ENCODE peak calls at places on chromosomes 1 and 21, in seven cellular contexts. U is skeletal muscle cell, S is Karpas-422, A is uterus, G is neural progenitor cell, B is NCI-H510A, V is NCI-H1694 treated with DMSO at 0.1 percent for 48 hours. J is an unnamed sample.

GRCh38 chr1:187417524-187417923 is 588.8 kb downstream of the PLA2G4A start:
- DNase-seq in U (no peak), V (no peak), S (no peak), B (no peak), G (no peak), A (no peak), J (no peak)

GRCh38 chr1:39902121-39902807 is 547 bp upstream of the MYCL start:
- DNase-seq in V (peak), B (peak), A (peak), G (no peak), S (peak), U (no peak), J (peak)

GRCh38 chr1:88650676-88651418 is 33.2 kb upstream of the PKN2 start:
- DNase-seq in A (no peak), B (no peak), V (no peak), U (peak), G (peak), S (no peak), J (no peak)

GRCh38 chr1:56200446-56200845 is 378.9 kb downstream of the PLPP3 start:
- DNase-seq in U (no peak), S (no peak), A (no peak), V (peak), G (no peak), B (peak), J (no peak)

GRCh38 chr1:53848025-53848424 is 9.9 kb upstream of the NDC1 start:
- DNase-seq in S (no peak), B (no peak), V (no peak), A (no peak), U (no peak), G (no peak), J (no peak)

GRCh38 chr1:203421246-203421645 is 54.4 kb upstream of the PRELP start:
- DNase-seq in U (no peak), A (no peak), V (no peak), G (no peak), B (no peak), S (no peak), J (no peak)

GRCh38 chr1:113057006-113057405 is 16.0 kb upstream of the LRIG2 start:
- DNase-seq in A (no peak), S (no peak), V (no peak), U (no peak), G (peak), B (no peak), J (no peak)

GRCh38 chr1:192869308-192869940 is 60.6 kb downstream of the RGS2 start:
- DNase-seq in U (no peak), V (no peak), G (no peak), A (no peak), S (no peak), B (no peak), J (no peak)

GRCh38 chr1:58893257-58893869 is 109.5 kb upstream of the JUN start:
- DNase-seq in B (peak), G (no peak), V (peak), A (peak), S (no peak), U (no peak), J (no peak)

GRCh38 chr1:84253891-84254290 is 47.6 kb upstream of the SAMD13 start:
- DNase-seq in A (no peak), G (no peak), B (no peak), S (no peak), U (peak), V (no peak), J (no peak)

GRCh38 chr1:40153073-40153770 is 8.0 kb upstream of the RLF start:
- DNase-seq in B (peak), U (peak), S (peak), V (peak), G (peak), A (no peak), J (no peak)

GRCh38 chr1:234864116-234864515 is 254.1 kb upstream of the IRF2BP2 start:
- DNase-seq in G (no peak), B (no peak), S (no peak), V (no peak), A (no peak), U (no peak), J (no peak)

GRCh38 chr1:10934150-10934818 is 78.2 kb upstream of the TARDBP start:
- DNase-seq in G (no peak), B (no peak), V (no peak), U (no peak), S (no peak), A (no peak), J (no peak)

GRCh38 chr1:11598461-11598860 is 55.8 kb downstream of the FBXO2 start:
- DNase-seq in V (no peak), A (no peak), S (no peak), U (no peak), G (no peak), B (no peak), J (no peak)

GRCh38 chr1:183025782-183026774 is 2.9 kb downstream of the LAMC1 start:
- DNase-seq in V (no peak), G (no peak), S (no peak), U (no peak), A (no peak), B (no peak), J (no peak)

GRCh38 chr21:25836396-25836795 is 101.6 kb downstream of the GABPA start:
- DNase-seq in G (no peak), A (no peak), B (no peak), V (no peak), S (no peak), U (peak), J (no peak)

GRCh38 chr1:228989992-228990827 is 254.9 kb downstream of the RHOU start:
- DNase-seq in S (no peak), V (peak), G (no peak), B (peak), A (peak), U (no peak), J (no peak)

GRCh38 chr1:115457295-115457694 is 119.2 kb upstream of the NGF start:
- DNase-seq in V (no peak), U (no peak), A (peak), B (no peak), S (no peak), G (no peak), J (no peak)

GRCh38 chr1:74686941-74687340 is 13.3 kb upstream of the ERICH3 start:
- DNase-seq in G (no peak), A (no peak), U (no peak), B (no peak), S (no peak), V (peak), J (no peak)

GRCh38 chr1:43835141-43836021 is 98.2 kb upstream of the ARTN start:
- DNase-seq in G (no peak), U (peak), S (peak), A (peak), V (no peak), B (no peak), J (peak)

GRCh38 chr1:24178404-24178803 is 8.7 kb downstream of the IFNLR1 start:
- DNase-seq in B (no peak), G (no peak), S (peak), V (no peak), A (no peak), U (no peak), J (no peak)

GRCh38 chr1:179080866-179081695 is 789 bp upstream of the TOR3A start:
- DNase-seq in V (no peak), G (peak), S (no peak), U (no peak), A (no peak), B (no peak), J (peak)

GRCh38 chr1:81126989-81127571 is 673.7 kb upstream of the ADGRL2 start:
- DNase-seq in V (no peak), S (no peak), B (no peak), G (no peak), A (no peak), U (no peak), J (no peak)

GRCh38 chr1:46575300-46575699 is 23.9 kb upstream of the KNCN start:
- DNase-seq in U (no peak), S (no peak), G (peak), A (no peak), V (no peak), B (no peak), J (no peak)

GRCh38 chr1:94020764-94021579 is 100.0 kb downstream of the ABCA4 start:
- DNase-seq in A (no peak), U (peak), S (no peak), B (peak), V (no peak), G (no peak), J (no peak)

GRCh38 chr1:192053661-192054060 is 104.6 kb upstream of the RGS18 start:
- DNase-seq in G (no peak), S (no peak), B (no peak), A (no peak), U (peak), V (no peak), J (no peak)

GRCh38 chr1:51690285-51690961 is 73.5 kb downstream of the OSBPL9 start:
- DNase-seq in B (no peak), V (no peak), U (peak), S (peak), A (no peak), G (no peak), J (no peak)

GRCh38 chr21:33314096-33314495 is 10.7 kb upstream of the IFNAR1 start:
- DNase-seq in V (no peak), G (no peak), A (no peak), U (no peak), S (no peak), B (no peak), J (no peak)

GRCh38 chr21:45246014-45246413 is 41.7 kb downstream of the POFUT2 start:
- DNase-seq in V (no peak), G (no peak), S (no peak), A (no peak), U (no peak), B (no peak), J (no peak)